ENCODE peak calls at places on chromosomes 7 and 10, in four cellular contexts. One of them, this sample, is unnamed.

GRCh38 chr10:133218891-133219290 is 11.1 kb upstream of the UTF1 start:
- DNase-seq in GM12878: no peak
- DNase-seq in K562: no peak
- DNase-seq in HepG2: no peak
- DNase-seq in this sample: no peak

GRCh38 chr7:27873006-27873295 is 133.0 kb downstream of the TAX1BP1 start:
- DNase-seq in GM12878: no peak
- DNase-seq in HepG2: no peak
- DNase-seq in K562: no peak
- DNase-seq in this sample: no peak

GRCh38 chr10:15223174-15223573 is 54.7 kb upstream of the NMT2 start:
- DNase-seq in HepG2: no peak
- DNase-seq in K562: no peak
- DNase-seq in GM12878: no peak
- DNase-seq in this sample: no peak

GRCh38 chr10:93917064-93917391 is 23.2 kb downstream of the SLC35G1 start:
- DNase-seq in HepG2: no peak
- DNase-seq in GM12878: no peak
- DNase-seq in K562: no peak
- DNase-seq in this sample: peak; percentile 19

GRCh38 chr7:92159-92767 is 100.1 kb upstream of the FAM20C start:
- DNase-seq in K562: no peak
- DNase-seq in GM12878: no peak
- DNase-seq in HepG2: no peak
- DNase-seq in this sample: no peak

GRCh38 chr10:17432738-17433137 is 21.7 kb downstream of the ST8SIA6 start:
- DNase-seq in HepG2: no peak
- DNase-seq in GM12878: no peak
- DNase-seq in K562: no peak
- DNase-seq in this sample: no peak

GRCh38 chr7:118312051-118312450 is 87.5 kb downstream of the ANKRD7 start:
- DNase-seq in K562: no peak
- DNase-seq in GM12878: peak; percentile 8
- DNase-seq in HepG2: no peak
- DNase-seq in this sample: no peak

GRCh38 chr7:149723795-149724495 is 49.4 kb downstream of the ZNF467 start:
- DNase-seq in K562: no peak
- DNase-seq in GM12878: no peak
- DNase-seq in HepG2: no peak
- DNase-seq in this sample: no peak

GRCh38 chr10:50325449-50326188 is 74.3 kb upstream of the ASAH2 start:
- DNase-seq in HepG2: no peak
- DNase-seq in GM12878: no peak
- DNase-seq in K562: peak; percentile 39
- DNase-seq in this sample: no peak

GRCh38 chr7:150988230-150989226 is 2.3 kb upstream of the NOS3 start:
- DNase-seq in HepG2: no peak
- DNase-seq in GM12878: no peak
- DNase-seq in K562: peak; percentile 91
- DNase-seq in this sample: peak; percentile 93

GRCh38 chr7:149156898-149157297 is 9.6 kb downstream of the ZNF398 start:
- DNase-seq in HepG2: no peak
- DNase-seq in GM12878: no peak
- DNase-seq in K562: no peak
- DNase-seq in this sample: no peak

GRCh38 chr10:87864497-87865059 is 1.2 kb downstream of the PTEN start:
- DNase-seq in GM12878: no peak
- DNase-seq in HepG2: no peak
- DNase-seq in K562: no peak
- DNase-seq in this sample: no peak

GRCh38 chr10:51092402-51092801 is 18.1 kb downstream of the PRKG1 start:
- DNase-seq in HepG2: no peak
- DNase-seq in K562: no peak
- DNase-seq in GM12878: no peak
- DNase-seq in this sample: no peak

GRCh38 chr7:155717010-155717744 is 72.7 kb downstream of the RBM33 start:
- DNase-seq in K562: peak; percentile 43
- DNase-seq in HepG2: no peak
- DNase-seq in GM12878: no peak
- DNase-seq in this sample: no peak

GRCh38 chr7:155714702-155715101 is 70.2 kb downstream of the RBM33 start:
- DNase-seq in K562: no peak
- DNase-seq in HepG2: no peak
- DNase-seq in GM12878: no peak
- DNase-seq in this sample: no peak

GRCh38 chr7:155713382-155713781 is 68.9 kb downstream of the RBM33 start:
- DNase-seq in GM12878: no peak
- DNase-seq in K562: no peak
- DNase-seq in HepG2: no peak
- DNase-seq in this sample: no peak

GRCh38 chr7:155711081-155711480 is 66.6 kb downstream of the RBM33 start:
- DNase-seq in GM12878: no peak
- DNase-seq in K562: no peak
- DNase-seq in HepG2: no peak
- DNase-seq in this sample: no peak

GRCh38 chr7:155715406-155715805 is 70.9 kb downstream of the RBM33 start:
- DNase-seq in HepG2: no peak
- DNase-seq in GM12878: no peak
- DNase-seq in K562: no peak
- DNase-seq in this sample: no peak
- TF ChIP-seq CREM in HepG2: no peak
- TF ChIP-seq CREM in GM12878: no peak
- TF ChIP-seq CREM in K562: no peak
- TF ChIP-seq CREM in this sample: no peak

GRCh38 chr7:31979690-31980330 is 90.4 kb downstream of the PDE1C start:
- DNase-seq in HepG2: no peak
- DNase-seq in K562: no peak
- DNase-seq in GM12878: no peak
- DNase-seq in this sample: no peak

GRCh38 chr7:31986878-31987518 is 83.2 kb downstream of the PDE1C start:
- DNase-seq in HepG2: no peak
- DNase-seq in K562: no peak
- DNase-seq in GM12878: no peak
- DNase-seq in this sample: no peak

GRCh38 chr7:31982962-31983361 is 87.2 kb downstream of the PDE1C start:
- DNase-seq in GM12878: no peak
- DNase-seq in K562: no peak
- DNase-seq in HepG2: no peak
- DNase-seq in this sample: no peak

DNA sequence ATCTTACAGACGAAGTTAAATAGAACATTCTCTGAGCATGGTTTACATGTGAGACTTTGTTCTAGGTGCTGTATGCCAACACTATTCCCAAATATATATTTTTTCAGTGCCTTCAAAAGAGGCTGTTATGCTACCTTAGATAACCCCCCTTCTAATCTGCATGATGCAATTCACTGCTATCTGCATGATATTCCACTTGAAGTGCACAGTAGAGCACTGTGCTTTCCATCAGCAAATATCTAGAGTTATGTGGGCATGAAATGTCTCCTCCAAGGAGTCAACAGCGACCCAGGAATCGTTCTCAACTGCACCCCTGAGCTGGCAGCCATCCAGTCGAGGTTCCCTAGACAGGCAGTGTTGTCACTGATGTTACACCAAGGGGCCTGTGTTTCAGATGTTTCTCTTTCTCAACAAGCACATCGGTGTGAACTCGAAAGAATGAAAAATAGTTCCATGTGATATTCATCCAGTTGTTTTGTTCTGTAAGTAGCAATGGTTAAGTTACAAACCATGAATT is 88.3 kb downstream of the PDE1C start:
- DNase-seq in HepG2: no peak
- DNase-seq in K562: no peak
- DNase-seq in GM12878: no peak
- DNase-seq in this sample: no peak
- TF ChIP-seq CREM in HepG2: no peak
- TF ChIP-seq CREM in K562: no peak
- TF ChIP-seq CREM in GM12878: no peak
- TF ChIP-seq CREM in this sample: no peak

GRCh38 chr7:82625377-82625776 is 181.8 kb upstream of the CACNA2D1 start:
- DNase-seq in K562: no peak
- DNase-seq in HepG2: no peak
- DNase-seq in GM12878: no peak
- DNase-seq in this sample: no peak

GRCh38 chr7:82624965-82625364 is 181.4 kb upstream of the CACNA2D1 start:
- DNase-seq in K562: no peak
- DNase-seq in GM12878: no peak
- DNase-seq in HepG2: no peak
- DNase-seq in this sample: no peak

GRCh38 chr7:82629583-82629982 is 186.0 kb upstream of the CACNA2D1 start:
- DNase-seq in HepG2: no peak
- DNase-seq in GM12878: no peak
- DNase-seq in K562: no peak
- DNase-seq in this sample: no peak

GRCh38 chr7:82623812-82624211 is 180.2 kb upstream of the CACNA2D1 start:
- DNase-seq in GM12878: no peak
- DNase-seq in HepG2: no peak
- DNase-seq in K562: no peak
- DNase-seq in this sample: no peak

DNA sequence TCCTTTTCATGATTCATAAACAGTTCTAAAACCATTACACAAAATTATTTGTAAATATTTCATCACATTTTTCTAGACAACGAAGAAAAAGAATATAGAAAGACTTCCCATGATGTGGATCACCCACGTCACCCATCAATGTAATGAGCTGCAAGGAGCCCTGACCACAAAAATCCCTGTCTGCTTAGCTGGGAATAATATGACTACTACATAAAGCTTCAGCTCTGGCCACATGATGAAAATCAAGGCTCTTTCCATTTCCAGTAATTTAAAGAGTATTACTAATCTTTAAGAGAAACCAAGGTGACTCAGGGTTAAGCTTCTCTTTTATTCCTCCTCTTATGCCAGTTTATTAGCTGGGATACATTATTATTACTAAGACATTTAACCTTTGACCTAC is 180.8 kb upstream of the CACNA2D1 start:
- DNase-seq in K562: no peak
- DNase-seq in GM12878: no peak
- DNase-seq in HepG2: no peak
- DNase-seq in this sample: no peak
- TF ChIP-seq CREM in K562: no peak
- TF ChIP-seq CREM in GM12878: no peak
- TF ChIP-seq CREM in HepG2: no peak
- TF ChIP-seq CREM in this sample: no peak

GRCh38 chr7:142329062-142329788 is 71.4 kb upstream of the PRSS58 start:
- DNase-seq in K562: no peak
- DNase-seq in HepG2: no peak
- DNase-seq in GM12878: no peak
- DNase-seq in this sample: no peak
- TF ChIP-seq CREM in K562: no peak
- TF ChIP-seq CREM in HepG2: no peak
- TF ChIP-seq CREM in GM12878: no peak
- TF ChIP-seq CREM in this sample: no peak

GRCh38 chr7:144397086-144397485 is 6.4 kb downstream of the NOBOX start:
- DNase-seq in K562: no peak
- DNase-seq in HepG2: no peak
- DNase-seq in GM12878: no peak
- DNase-seq in this sample: no peak
- TF ChIP-seq CREM in K562: no peak
- TF ChIP-seq CREM in HepG2: no peak
- TF ChIP-seq CREM in GM12878: no peak
- TF ChIP-seq CREM in this sample: no peak

GRCh38 chr10:13270877-13271551 is 28.9 kb downstream of the PHYH start:
- DNase-seq in GM12878: no peak
- DNase-seq in HepG2: no peak
- DNase-seq in K562: peak; percentile 29
- DNase-seq in this sample: no peak

GRCh38 chr10:13268841-13269240 is 31.0 kb downstream of the PHYH start:
- DNase-seq in GM12878: no peak
- DNase-seq in HepG2: no peak
- DNase-seq in K562: no peak
- DNase-seq in this sample: no peak

GRCh38 chr10:13268310-13268709 is 31.6 kb downstream of the PHYH start:
- DNase-seq in HepG2: no peak
- DNase-seq in GM12878: no peak
- DNase-seq in K562: no peak
- DNase-seq in this sample: no peak

GRCh38 chr10:13271552-13272163 is 28.2 kb downstream of the PHYH start:
- DNase-seq in GM12878: no peak
- DNase-seq in HepG2: peak; percentile 77
- DNase-seq in K562: peak; percentile 81
- DNase-seq in this sample: peak; percentile 86

GRCh38 chr10:13272164-13272571 is 27.7 kb downstream of the PHYH start:
- DNase-seq in GM12878: no peak
- DNase-seq in K562: no peak
- DNase-seq in HepG2: peak; percentile 21
- DNase-seq in this sample: peak; percentile 14
- TF ChIP-seq CREM in GM12878: no peak
- TF ChIP-seq CREM in K562: no peak
- TF ChIP-seq CREM in HepG2: no peak
- TF ChIP-seq CREM in this sample: no peak

DNA sequence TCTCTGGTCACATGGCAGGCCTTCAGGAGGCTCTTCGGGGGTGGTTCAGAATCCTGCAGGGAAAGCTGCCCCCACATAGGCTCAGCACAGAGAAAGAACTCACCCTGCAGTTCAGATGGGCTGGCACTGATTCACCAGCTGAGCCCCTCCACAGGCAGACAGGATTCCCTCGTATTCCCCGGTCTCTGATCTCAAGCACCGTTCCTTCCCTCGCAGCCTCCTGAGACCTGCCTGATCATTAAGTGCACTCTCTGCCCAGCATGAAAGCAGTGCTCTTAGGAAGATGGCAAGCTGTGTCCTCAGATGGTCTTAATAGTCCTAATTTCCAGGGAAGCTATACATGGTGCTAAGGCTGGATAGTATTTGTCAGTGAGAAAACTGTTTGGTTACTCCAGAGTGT is 78.2 kb upstream of the NPS start:
- DNase-seq in HepG2: no peak
- DNase-seq in K562: no peak
- DNase-seq in GM12878: no peak
- DNase-seq in this sample: no peak
- TF ChIP-seq CREM in HepG2: no peak
- TF ChIP-seq CREM in K562: no peak
- TF ChIP-seq CREM in GM12878: no peak
- TF ChIP-seq CREM in this sample: no peak

GRCh38 chr7:8433477-8434289 is at the start of gene NXPH1:
- DNase-seq in HepG2: peak; percentile 37
- DNase-seq in K562: peak; percentile 67
- DNase-seq in GM12878: no peak
- DNase-seq in this sample: peak; percentile 68
- TF ChIP-seq CREM in HepG2: no peak
- TF ChIP-seq CREM in K562: no peak
- TF ChIP-seq CREM in GM12878: no peak
- TF ChIP-seq CREM in this sample: no peak